ENCODE peak calls at places on chromosomes 11 and 22, in nine cellular contexts. K, H, L, T, G, S, F, R and Y are unnamed samples.
A peak's percentile ranks its signal among the peaks of the same experiment; 100 is the strongest.

GRCh38 chr11:117099681-117100080 is 1.5 kb upstream of the SIK3 start:
- DNase-seq in K (no peak), H (no peak), L (no peak), T (no peak), G (no peak), S (no peak), F (no peak), R (no peak), Y (no peak)

GRCh38 chr11:8720868-8721739 is 38.5 kb downstream of the RPL27A start:
- DNase-seq in K (no peak), H (no peak), L (no peak), T (peak; percentile 10), G (no peak), S (no peak), F (peak; percentile 65), R (peak; percentile 44), Y (no peak)

GRCh38 chr11:17991799-17992433 is 20.9 kb downstream of the SERGEF start:
- DNase-seq in K (no peak), H (peak; percentile 36), L (peak; percentile 64), T (no peak), G (peak; percentile 70), S (peak; percentile 51), F (peak; percentile 49), R (peak; percentile 42), Y (peak; percentile 54)

GRCh38 chr11:133845413-133845812 is at the start of gene SPATA19:
- DNase-seq in K (no peak), H (no peak), L (no peak), T (no peak), G (no peak), S (no peak), F (no peak), R (no peak), Y (no peak)

GRCh38 chr11:119356349-119357031 is 10.0 kb upstream of the MFRP start:
- DNase-seq in K (peak; percentile 71), H (no peak), L (peak; percentile 74), T (peak; percentile 73), G (peak; percentile 66), S (peak; percentile 68), F (no peak), R (peak; percentile 60), Y (peak; percentile 80)

GRCh38 chr11:101133190-101133589 is 3.6 kb upstream of the PGR start:
- DNase-seq in K (no peak), H (no peak), L (no peak), T (no peak), G (no peak), S (no peak), F (no peak), R (no peak), Y (no peak)

GRCh38 chr22:27961182-27961581 is 42.1 kb upstream of the PITPNB start:
- DNase-seq in K (no peak), H (no peak), L (no peak), T (no peak), G (no peak), S (no peak), F (no peak), R (no peak), Y (no peak)

GRCh38 chr11:117819096-117820040 is 5.2 kb downstream of the FXYD2 start:
- DNase-seq in K (no peak), H (peak; percentile 21), L (peak; percentile 71), T (no peak), G (peak; percentile 63), S (peak; percentile 52), F (peak; percentile 41), R (peak; percentile 70), Y (peak; percentile 33)

GRCh38 chr11:47843354-47844060 is 4.6 kb downstream of the NUP160 start:
- DNase-seq in K (no peak), H (no peak), L (no peak), T (no peak), G (peak; percentile 7), S (no peak), F (no peak), R (no peak), Y (no peak)

GRCh38 chr11:79285756-79286155 is 155.1 kb downstream of the TENM4 start:
- DNase-seq in K (no peak), H (no peak), L (no peak), T (no peak), G (no peak), S (no peak), F (no peak), R (no peak), Y (no peak)

GRCh38 chr11:128720522-128720985 is 26.7 kb downstream of the FLI1 start:
- DNase-seq in K (no peak), H (no peak), L (peak; percentile 65), T (no peak), G (no peak), S (no peak), F (no peak), R (no peak), Y (peak; percentile 74)

GRCh38 chr11:103936059-103936458 is 100.4 kb upstream of the DDI1 start:
- DNase-seq in K (no peak), H (no peak), L (no peak), T (no peak), G (peak; percentile 44), S (no peak), F (no peak), R (no peak), Y (no peak)

GRCh38 chr11:11451501-11452005 is 98.5 kb upstream of the CSNK2A3 start:
- DNase-seq in K (no peak), H (no peak), L (no peak), T (no peak), G (peak; percentile 24), S (no peak), F (no peak), R (peak; percentile 46), Y (no peak)
- TF ChIP-seq CTCF in K (no peak), H (no peak), L (no peak), T (no peak), G (peak; percentile 10), S (no peak), F (no peak), R (no peak), Y (no peak)

DNA sequence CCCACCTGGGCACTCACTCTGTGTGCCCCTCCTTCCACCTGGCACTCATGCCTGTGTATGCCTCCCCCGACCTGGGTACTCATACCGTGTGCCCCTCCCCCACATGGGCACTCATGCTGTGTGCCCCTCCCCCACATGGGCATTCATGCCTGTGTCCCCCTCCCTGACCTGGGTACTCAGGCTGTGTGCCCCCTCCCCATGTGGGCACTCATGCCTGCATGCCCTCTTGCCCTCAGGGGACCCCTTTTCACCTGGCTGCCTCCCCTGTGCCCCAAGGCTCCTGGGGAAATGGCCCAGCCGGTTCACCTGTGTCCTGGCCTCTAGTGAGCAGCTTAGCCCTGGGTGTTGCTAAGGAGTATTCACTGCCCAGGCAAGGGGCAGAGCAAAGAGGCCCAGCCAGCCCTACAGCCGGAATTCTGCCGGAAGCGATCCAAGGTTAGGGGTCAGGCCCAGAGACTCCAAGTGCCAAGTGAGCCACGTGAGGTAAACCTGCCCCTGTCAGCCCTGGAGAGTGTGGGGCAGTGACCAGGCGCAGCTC is 5.7 kb upstream of the IFITM10 start:
- DNase-seq in K (no peak), H (no peak), L (no peak), T (peak; percentile 64), G (no peak), S (no peak), F (no peak), R (no peak), Y (no peak)
- TF ChIP-seq CTCF in K (no peak), H (no peak), L (no peak), T (no peak), G (no peak), S (no peak), F (no peak), R (no peak), Y (no peak)

GRCh38 chr22:44329179-44329796 is 16.5 kb upstream of the SHISAL1 start:
- DNase-seq in K (no peak), H (no peak), L (no peak), T (no peak), G (peak; percentile 27), S (no peak), F (no peak), R (no peak), Y (peak; percentile 61)
- TF ChIP-seq CTCF in K (no peak), H (peak; percentile 26), L (peak; percentile 16), T (no peak), G (peak; percentile 5), S (no peak), F (no peak), R (no peak), Y (no peak)

GRCh38 chr22:36765131-36765942 is 10.6 kb downstream of the IFT27 start:
- DNase-seq in K (peak; percentile 3), H (no peak), L (no peak), T (no peak), G (no peak), S (no peak), F (no peak), R (no peak), Y (no peak)
- TF ChIP-seq CTCF in K (no peak), H (no peak), L (no peak), T (no peak), G (no peak), S (no peak), F (no peak), R (no peak), Y (no peak)

GRCh38 chr11:114773541-114774338 is 95.4 kb downstream of the NXPE2 start:
- DNase-seq in K (no peak), H (no peak), L (no peak), T (no peak), G (no peak), S (no peak), F (no peak), R (no peak), Y (no peak)

GRCh38 chr11:114776956-114777355 is 98.6 kb downstream of the NXPE2 start:
- DNase-seq in K (no peak), H (no peak), L (no peak), T (no peak), G (no peak), S (no peak), F (no peak), R (no peak), Y (no peak)

GRCh38 chr11:114775849-114776621 is 97.7 kb downstream of the NXPE2 start:
- DNase-seq in K (no peak), H (no peak), L (no peak), T (no peak), G (no peak), S (no peak), F (no peak), R (no peak), Y (no peak)

GRCh38 chr11:114771172-114771571 is 92.8 kb downstream of the NXPE2 start:
- DNase-seq in K (no peak), H (no peak), L (no peak), T (no peak), G (no peak), S (no peak), F (no peak), R (no peak), Y (no peak)

DNA sequence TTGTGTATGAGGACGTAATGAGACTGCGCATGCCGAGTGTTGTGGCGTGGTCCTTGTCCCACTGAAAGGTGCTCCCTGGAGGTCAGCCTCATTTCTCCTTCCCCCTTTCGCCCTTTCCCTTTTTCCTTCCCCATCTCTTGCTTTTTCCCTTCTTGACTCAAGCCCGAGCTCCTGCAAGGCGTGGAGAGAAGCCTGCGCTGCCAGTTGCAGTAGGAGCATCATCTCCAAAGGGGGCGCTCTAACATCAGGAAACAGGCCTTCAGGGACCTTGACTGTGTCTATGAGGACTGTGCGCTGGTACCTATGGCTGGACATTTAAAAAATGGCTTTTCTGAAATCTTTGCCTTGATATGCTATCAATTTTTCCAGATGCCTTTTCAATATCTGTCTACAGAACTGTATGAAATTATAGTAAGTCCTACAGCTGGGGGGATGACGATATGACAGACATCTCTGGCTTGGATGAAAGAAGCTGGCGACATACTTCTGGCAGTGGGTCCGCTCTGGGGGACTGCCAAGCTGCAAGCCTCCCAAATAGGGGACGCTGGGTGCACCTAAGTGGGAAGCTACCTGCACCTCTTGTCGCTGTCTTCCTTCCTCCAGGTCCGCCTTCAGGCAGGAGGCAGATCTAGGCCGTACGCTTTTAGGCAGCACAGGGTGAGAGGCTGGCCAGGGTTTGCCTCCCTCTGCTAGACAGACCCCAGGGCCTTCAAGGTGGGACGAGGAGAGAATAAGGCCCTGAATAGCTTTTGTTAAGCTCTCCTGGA is 96.5 kb downstream of the NXPE2 start:
- DNase-seq in K (peak; percentile 52), H (peak; percentile 11), L (peak; percentile 51), T (no peak), G (peak; percentile 46), S (peak; percentile 9), F (no peak), R (peak; percentile 0), Y (peak; percentile 25)
- TF ChIP-seq CTCF in K (peak; percentile 78), H (peak; percentile 75), L (peak; percentile 75), T (no peak), G (peak; percentile 78), S (peak; percentile 62), F (peak; percentile 97), R (peak; percentile 58), Y (peak; percentile 56)